ENCODE peak calls at places on chromosomes 16 and 17, in seven cellular contexts. One of them, this sample, is unnamed.

GRCh38 chr16:85330694-85331188 is 218.5 kb upstream of the CIBAR2 start:
- DNase-seq in HepG2: peak
- DNase-seq in HCT116: peak
- DNase-seq in H1: no peak
- DNase-seq in SK-N-SH: peak
- DNase-seq in K562: peak
- DNase-seq in GM12878: no peak
- DNase-seq in this sample: peak

GRCh38 chr17:67051155-67051538 is 6.8 kb downstream of the CACNG1 start:
- DNase-seq in HepG2: no peak
- DNase-seq in HCT116: no peak
- DNase-seq in H1: no peak
- DNase-seq in SK-N-SH: no peak
- DNase-seq in K562: no peak
- DNase-seq in GM12878: no peak
- DNase-seq in this sample: no peak

GRCh38 chr17:62644487-62645173 is 17.2 kb downstream of the MRC2 start:
- DNase-seq in HepG2: peak
- DNase-seq in HCT116: no peak
- DNase-seq in H1: no peak
- DNase-seq in SK-N-SH: peak
- DNase-seq in K562: peak
- DNase-seq in GM12878: no peak
- DNase-seq in this sample: no peak

GRCh38 chr17:17151541-17151940 is 54.6 kb downstream of the PLD6 start:
- DNase-seq in HepG2: no peak
- DNase-seq in HCT116: no peak
- DNase-seq in H1: no peak
- DNase-seq in SK-N-SH: no peak
- DNase-seq in K562: no peak
- DNase-seq in GM12878: no peak
- DNase-seq in this sample: no peak

GRCh38 chr17:38451840-38452529 is 23.7 kb downstream of the ARHGAP23 start:
- DNase-seq in HepG2: no peak
- DNase-seq in HCT116: no peak
- DNase-seq in H1: peak
- DNase-seq in SK-N-SH: no peak
- DNase-seq in K562: peak
- DNase-seq in GM12878: no peak
- DNase-seq in this sample: no peak

GRCh38 chr17:68809148-68809547 is 146.0 kb downstream of the ABCA8 start:
- DNase-seq in HepG2: no peak
- DNase-seq in HCT116: no peak
- DNase-seq in H1: no peak
- DNase-seq in SK-N-SH: no peak
- DNase-seq in K562: no peak
- DNase-seq in GM12878: no peak
- DNase-seq in this sample: no peak

GRCh38 chr17:61595418-61595817 is 4.4 kb upstream of the NACA2 start:
- DNase-seq in HepG2: no peak
- DNase-seq in HCT116: no peak
- DNase-seq in H1: no peak
- DNase-seq in SK-N-SH: no peak
- DNase-seq in K562: no peak
- DNase-seq in GM12878: no peak
- DNase-seq in this sample: no peak

GRCh38 chr17:37465058-37465616 is 24.6 kb upstream of the DUSP14 start:
- DNase-seq in HepG2: no peak
- DNase-seq in HCT116: no peak
- DNase-seq in H1: no peak
- DNase-seq in SK-N-SH: no peak
- DNase-seq in K562: no peak
- DNase-seq in GM12878: no peak
- DNase-seq in this sample: no peak

GRCh38 chr17:48997103-48997826 is at the start of gene IGF2BP1:
- DNase-seq in HepG2: peak
- DNase-seq in HCT116: no peak
- DNase-seq in H1: peak
- DNase-seq in SK-N-SH: peak
- DNase-seq in K562: peak
- DNase-seq in GM12878: no peak
- DNase-seq in this sample: no peak

GRCh38 chr16:31409433-31409832 is 16.3 kb downstream of the ITGAD start:
- DNase-seq in HepG2: no peak
- DNase-seq in HCT116: peak
- DNase-seq in H1: no peak
- DNase-seq in SK-N-SH: no peak
- DNase-seq in K562: no peak
- DNase-seq in GM12878: no peak
- DNase-seq in this sample: no peak

GRCh38 chr17:70121136-70121535 is 46.1 kb downstream of the KCNJ16 start:
- DNase-seq in HepG2: no peak
- DNase-seq in HCT116: no peak
- DNase-seq in H1: no peak
- DNase-seq in SK-N-SH: no peak
- DNase-seq in K562: no peak
- DNase-seq in GM12878: no peak
- DNase-seq in this sample: no peak

GRCh38 chr17:74773871-74774286 is 2.3 kb downstream of the NAT9 start:
- DNase-seq in HepG2: peak
- DNase-seq in HCT116: no peak
- DNase-seq in H1: no peak
- DNase-seq in SK-N-SH: no peak
- DNase-seq in K562: no peak
- DNase-seq in GM12878: no peak
- DNase-seq in this sample: no peak

GRCh38 chr17:75273968-75274708 is 3.1 kb upstream of the MIF4GD start:
- DNase-seq in HepG2: no peak
- DNase-seq in HCT116: no peak
- DNase-seq in H1: no peak
- DNase-seq in SK-N-SH: peak
- DNase-seq in K562: peak
- DNase-seq in GM12878: no peak
- DNase-seq in this sample: no peak

GRCh38 chr16:14489460-14489859 is 140.6 kb downstream of the PARN start:
- DNase-seq in HepG2: peak
- DNase-seq in HCT116: peak
- DNase-seq in H1: no peak
- DNase-seq in SK-N-SH: peak
- DNase-seq in K562: peak
- DNase-seq in GM12878: no peak
- DNase-seq in this sample: peak

GRCh38 chr16:526181-527014 is 1.1 kb upstream of the CAPN15 start:
- DNase-seq in HepG2: no peak
- DNase-seq in HCT116: no peak
- DNase-seq in H1: no peak
- DNase-seq in SK-N-SH: no peak
- DNase-seq in K562: peak
- DNase-seq in GM12878: no peak
- DNase-seq in this sample: peak

GRCh38 chr16:21101631-21102420 is 48.8 kb downstream of the DNAH3 start:
- DNase-seq in HepG2: peak
- DNase-seq in HCT116: peak
- DNase-seq in H1: no peak
- DNase-seq in SK-N-SH: peak
- DNase-seq in K562: peak
- DNase-seq in GM12878: no peak
- DNase-seq in this sample: peak

GRCh38 chr16:10338426-10338825 is 47.4 kb upstream of the ATF7IP2 start:
- DNase-seq in HepG2: no peak
- DNase-seq in HCT116: no peak
- DNase-seq in H1: no peak
- DNase-seq in SK-N-SH: peak
- DNase-seq in K562: no peak
- DNase-seq in GM12878: no peak
- DNase-seq in this sample: no peak
- TF ChIP-seq JUND in HepG2: no peak
- TF ChIP-seq JUND in HCT116: no peak
- TF ChIP-seq JUND in H1: no peak
- TF ChIP-seq JUND in SK-N-SH: no peak
- TF ChIP-seq JUND in K562: no peak
- TF ChIP-seq JUND in GM12878: no peak
- TF ChIP-seq JUND in this sample: no peak

DNA sequence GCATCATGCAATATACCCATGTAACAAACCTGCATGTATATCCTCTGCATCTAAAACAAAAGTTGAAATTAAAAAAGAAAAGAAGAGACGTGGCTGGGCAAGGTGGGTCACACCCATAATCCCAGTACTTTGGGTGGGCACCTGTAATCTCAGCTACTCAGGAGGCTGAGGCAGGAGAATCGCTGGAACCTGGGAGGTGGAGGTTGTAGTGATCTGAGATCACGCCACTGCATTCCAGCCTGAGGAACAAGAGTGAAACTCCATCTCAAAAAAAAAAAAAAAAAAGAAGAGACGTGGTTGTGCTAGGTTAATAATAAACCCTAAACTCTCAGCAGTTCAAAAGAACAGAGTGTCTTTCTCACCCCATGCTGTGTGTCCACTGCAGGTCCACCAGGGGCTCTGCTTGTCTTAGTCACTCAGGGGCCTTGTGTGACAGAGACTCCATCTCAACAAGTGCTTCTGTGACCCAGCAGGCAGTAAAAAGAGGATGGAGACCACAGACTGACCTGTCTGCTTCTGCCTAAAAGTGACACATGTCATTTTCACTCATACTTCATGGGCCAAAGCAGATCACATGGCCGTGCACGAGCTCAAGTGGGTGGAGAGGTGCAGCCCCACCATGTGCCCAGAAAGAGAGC is 22.3 kb upstream of the N4BP1 start:
- DNase-seq in HepG2: peak
- DNase-seq in HCT116: no peak
- DNase-seq in H1: no peak
- DNase-seq in SK-N-SH: no peak
- DNase-seq in K562: no peak
- DNase-seq in GM12878: no peak
- DNase-seq in this sample: no peak
- TF ChIP-seq JUND in HepG2: no peak
- TF ChIP-seq JUND in HCT116: no peak
- TF ChIP-seq JUND in H1: no peak
- TF ChIP-seq JUND in SK-N-SH: no peak
- TF ChIP-seq JUND in K562: no peak
- TF ChIP-seq JUND in GM12878: no peak
- TF ChIP-seq JUND in this sample: no peak

GRCh38 chr16:79887541-79888540 is 287.3 kb upstream of the MAF start:
- DNase-seq in HepG2: no peak
- DNase-seq in HCT116: no peak
- DNase-seq in H1: no peak
- DNase-seq in SK-N-SH: no peak
- DNase-seq in K562: no peak
- DNase-seq in GM12878: no peak
- DNase-seq in this sample: peak
- TF ChIP-seq JUND in HepG2: no peak
- TF ChIP-seq JUND in HCT116: no peak
- TF ChIP-seq JUND in H1: no peak
- TF ChIP-seq JUND in SK-N-SH: no peak
- TF ChIP-seq JUND in K562: no peak
- TF ChIP-seq JUND in GM12878: no peak
- TF ChIP-seq JUND in this sample: no peak

GRCh38 chr16:53781023-53781605 is 77.2 kb downstream of the FTO start:
- DNase-seq in HepG2: peak
- DNase-seq in HCT116: no peak
- DNase-seq in H1: no peak
- DNase-seq in SK-N-SH: no peak
- DNase-seq in K562: no peak
- DNase-seq in GM12878: no peak
- DNase-seq in this sample: peak
- TF ChIP-seq JUND in HepG2: peak
- TF ChIP-seq JUND in HCT116: peak
- TF ChIP-seq JUND in H1: no peak
- TF ChIP-seq JUND in SK-N-SH: no peak
- TF ChIP-seq JUND in K562: no peak
- TF ChIP-seq JUND in GM12878: no peak
- TF ChIP-seq JUND in this sample: peak

DNA sequence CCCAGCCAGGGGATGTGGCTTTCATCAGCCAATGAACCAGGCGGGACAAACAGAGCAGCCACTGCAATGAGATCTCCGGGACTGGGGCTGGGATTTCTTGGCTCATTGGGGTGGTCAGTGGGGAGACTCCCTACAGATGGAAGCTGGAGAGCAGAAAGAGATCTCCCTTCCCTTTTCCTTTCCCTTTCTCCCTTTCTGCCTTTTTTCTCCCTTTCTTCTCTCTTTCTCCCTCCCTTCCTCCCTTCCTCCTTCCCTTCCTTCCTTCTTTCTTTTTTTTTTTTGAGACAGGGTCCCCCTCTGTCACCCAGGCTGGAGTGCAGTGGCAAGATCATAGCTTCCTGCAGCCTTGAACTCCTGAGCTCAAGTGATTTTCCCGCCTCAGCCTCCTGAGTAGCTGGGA is 14.0 kb downstream of the LAT start:
- DNase-seq in HepG2: no peak
- DNase-seq in HCT116: no peak
- DNase-seq in H1: no peak
- DNase-seq in SK-N-SH: no peak
- DNase-seq in K562: no peak
- DNase-seq in GM12878: no peak
- DNase-seq in this sample: no peak
- TF ChIP-seq JUND in HepG2: no peak
- TF ChIP-seq JUND in HCT116: no peak
- TF ChIP-seq JUND in H1: no peak
- TF ChIP-seq JUND in SK-N-SH: no peak
- TF ChIP-seq JUND in K562: no peak
- TF ChIP-seq JUND in GM12878: no peak
- TF ChIP-seq JUND in this sample: no peak

DNA sequence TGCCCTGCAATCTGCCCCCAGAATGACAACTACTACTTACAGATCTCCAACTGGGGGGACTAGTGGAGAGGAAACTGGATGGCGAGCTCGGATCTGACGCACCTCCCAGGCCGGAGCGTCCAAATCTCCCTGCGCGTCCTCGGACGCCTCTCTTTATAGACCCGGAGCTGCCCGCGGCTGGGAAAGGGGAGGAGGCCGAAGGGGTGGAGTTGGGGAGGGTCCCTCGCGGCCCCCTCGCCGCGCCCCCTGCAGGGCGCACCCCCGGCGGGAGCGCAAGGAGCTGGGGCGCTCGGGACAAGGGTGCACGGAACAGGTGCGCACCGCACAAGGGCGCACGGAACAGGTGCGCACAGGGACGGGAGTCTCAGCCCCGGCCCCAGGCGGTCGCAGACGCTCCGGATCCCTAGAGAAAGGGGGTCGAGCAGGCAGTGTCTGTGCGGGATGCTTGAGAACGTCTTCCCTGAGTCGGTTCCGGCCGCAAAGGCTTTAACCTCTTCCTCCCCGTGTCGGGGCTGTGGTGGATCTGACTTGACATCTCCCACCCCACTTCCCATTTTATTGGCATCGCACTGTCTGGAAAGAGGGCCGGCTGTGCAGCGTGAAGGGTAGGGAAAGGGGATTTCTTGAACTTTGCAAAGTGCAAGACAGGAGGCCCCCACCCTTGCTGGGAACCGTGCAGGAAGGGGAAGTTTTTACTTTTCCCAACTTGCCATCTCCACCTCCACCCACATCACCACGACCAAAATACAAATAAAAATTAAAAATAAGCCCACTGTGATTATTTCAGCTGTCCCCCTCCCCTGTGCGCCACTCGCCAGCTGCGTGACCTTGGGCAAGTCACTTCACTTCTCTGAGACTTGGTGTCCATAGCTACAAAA is at the start of gene MYH11:
- DNase-seq in HepG2: no peak
- DNase-seq in HCT116: no peak
- DNase-seq in H1: no peak
- DNase-seq in SK-N-SH: peak
- DNase-seq in K562: no peak
- DNase-seq in GM12878: no peak
- DNase-seq in this sample: peak
- TF ChIP-seq JUND in HepG2: no peak
- TF ChIP-seq JUND in HCT116: no peak
- TF ChIP-seq JUND in H1: no peak
- TF ChIP-seq JUND in SK-N-SH: no peak
- TF ChIP-seq JUND in K562: no peak
- TF ChIP-seq JUND in GM12878: no peak
- TF ChIP-seq JUND in this sample: no peak